ENCODE peak calls at places on chromosomes 2 and 18, in nine cellular contexts. L, H, T, G, Y, C, S, Z and D are unnamed samples.

GRCh38 chr18:38900445-38900844 is 1334.8 kb upstream of the CELF4 start:
- DNase-seq in L (no peak), H (no peak), T (no peak), G (no peak), Y (no peak), C (no peak), S (no peak), Z (no peak), D (no peak)

GRCh38 chr18:29459986-29460385 is 1283.1 kb upstream of the CDH2 start:
- DNase-seq in L (no peak), H (no peak), T (no peak), G (no peak), Y (no peak), C (no peak), S (no peak), Z (no peak), D (no peak)

GRCh38 chr2:234490239-234491074 is 6.4 kb downstream of the ARL4C start:
- DNase-seq in L (no peak), H (no peak), T (no peak), G (no peak), Y (no peak), C (no peak), S (no peak), Z (no peak), D (no peak)

GRCh38 chr2:73359915-73360697 is 25.5 kb upstream of the ALMS1 start:
- DNase-seq in L (no peak), H (no peak), T (no peak), G (no peak), Y (no peak), C (peak; percentile 23), S (peak; percentile 36), Z (no peak), D (no peak)

GRCh38 chr18:57802166-57802868 is 798 bp downstream of the ATP8B1 start:
- DNase-seq in L (no peak), H (no peak), T (no peak), G (no peak), Y (no peak), C (no peak), S (no peak), Z (no peak), D (no peak)

GRCh38 chr2:192011196-192011595 is 164.3 kb upstream of the CAVIN2 start:
- DNase-seq in L (no peak), H (no peak), T (no peak), G (no peak), Y (no peak), C (no peak), S (no peak), Z (no peak), D (no peak)

GRCh38 chr2:101699939-101700442 is 2.5 kb downstream of the MAP4K4 start:
- DNase-seq in L (no peak), H (peak; percentile 50), T (no peak), G (no peak), Y (no peak), C (peak; percentile 42), S (peak; percentile 64), Z (no peak), D (no peak)

GRCh38 chr2:196046123-196046917 is 22.3 kb downstream of the DNAH7 start:
- DNase-seq in L (no peak), H (no peak), T (no peak), G (no peak), Y (no peak), C (peak; percentile 13), S (no peak), Z (no peak), D (no peak)

GRCh38 chr18:46660955-46661749 is 4.1 kb upstream of the LOXHD1 start:
- DNase-seq in L (no peak), H (peak; percentile 4), T (no peak), G (no peak), Y (no peak), C (peak; percentile 54), S (peak; percentile 55), Z (no peak), D (no peak)

GRCh38 chr18:74310411-74310810 is 5.2 kb upstream of the C18orf63 start:
- DNase-seq in L (no peak), H (peak; percentile 55), T (no peak), G (no peak), Y (no peak), C (peak; percentile 56), S (peak; percentile 79), Z (no peak), D (no peak)

GRCh38 chr2:241817126-241817820 is 8.3 kb downstream of the NEU4 start:
- DNase-seq in L (no peak), H (no peak), T (no peak), G (no peak), Y (peak; percentile 61), C (no peak), S (no peak), Z (no peak), D (no peak)

GRCh38 chr2:189702071-189702470 is 27.6 kb downstream of the ANKAR start:
- DNase-seq in L (no peak), H (peak; percentile 21), T (no peak), G (no peak), Y (no peak), C (no peak), S (peak; percentile 3), Z (no peak), D (no peak)

DNA sequence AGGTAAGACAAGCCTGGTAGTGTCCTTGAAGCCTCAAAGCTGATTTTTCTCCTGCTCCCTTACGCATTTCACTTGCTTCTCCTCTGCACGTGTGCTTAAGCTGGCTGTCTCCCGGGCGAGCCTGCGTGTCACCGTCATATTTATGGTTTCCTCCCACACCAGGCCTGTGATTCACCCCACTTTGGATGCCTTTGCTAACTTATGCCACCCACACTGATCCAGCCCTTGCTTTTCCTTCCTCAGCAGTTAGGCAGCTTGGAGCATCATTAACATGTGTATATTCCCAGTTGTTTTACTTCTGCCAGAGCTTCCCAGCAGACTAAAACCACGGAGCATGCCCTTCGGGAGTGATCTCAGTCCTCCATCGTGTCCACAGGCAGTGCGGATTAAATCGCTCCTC is 2.2 kb downstream of the ST3GAL5 start:
- DNase-seq in L (no peak), H (no peak), T (no peak), G (no peak), Y (peak; percentile 79), C (peak; percentile 86), S (peak; percentile 99), Z (no peak), D (no peak)
- H3K4me3 ChIP-seq in L (peak overlapping the region; percentile 89), H (no peak overlapping the region), T (peak overlapping the region; percentile 65), G (peak overlapping the region; percentile 80), Y (peak overlapping the region; percentile 76), C (no peak overlapping the region), S (peak overlapping the region; percentile 85), Z (peak overlapping the region; percentile 89), D (no peak overlapping the region)

GRCh38 chr2:106147159-106147558 is 46.9 kb downstream of the UXS1 start:
- DNase-seq in L (no peak), H (peak; percentile 44), T (no peak), G (no peak), Y (no peak), C (peak; percentile 42), S (peak; percentile 70), Z (no peak), D (no peak)
- H3K4me1 ChIP-seq in L (peaks cover 16% of the 10 kb centered on the region), H (peaks cover 9% of the 10 kb centered on the region), T (peaks cover 6% of the 10 kb centered on the region), G (peaks cover 77% of the 10 kb centered on the region), Y (no peaks in the 10 kb centered on the region), C (peaks cover 15% of the 10 kb centered on the region), S (peaks cover 12% of the 10 kb centered on the region), Z (peaks cover 6% of the 10 kb centered on the region), D (no peaks in the 10 kb centered on the region)

DNA sequence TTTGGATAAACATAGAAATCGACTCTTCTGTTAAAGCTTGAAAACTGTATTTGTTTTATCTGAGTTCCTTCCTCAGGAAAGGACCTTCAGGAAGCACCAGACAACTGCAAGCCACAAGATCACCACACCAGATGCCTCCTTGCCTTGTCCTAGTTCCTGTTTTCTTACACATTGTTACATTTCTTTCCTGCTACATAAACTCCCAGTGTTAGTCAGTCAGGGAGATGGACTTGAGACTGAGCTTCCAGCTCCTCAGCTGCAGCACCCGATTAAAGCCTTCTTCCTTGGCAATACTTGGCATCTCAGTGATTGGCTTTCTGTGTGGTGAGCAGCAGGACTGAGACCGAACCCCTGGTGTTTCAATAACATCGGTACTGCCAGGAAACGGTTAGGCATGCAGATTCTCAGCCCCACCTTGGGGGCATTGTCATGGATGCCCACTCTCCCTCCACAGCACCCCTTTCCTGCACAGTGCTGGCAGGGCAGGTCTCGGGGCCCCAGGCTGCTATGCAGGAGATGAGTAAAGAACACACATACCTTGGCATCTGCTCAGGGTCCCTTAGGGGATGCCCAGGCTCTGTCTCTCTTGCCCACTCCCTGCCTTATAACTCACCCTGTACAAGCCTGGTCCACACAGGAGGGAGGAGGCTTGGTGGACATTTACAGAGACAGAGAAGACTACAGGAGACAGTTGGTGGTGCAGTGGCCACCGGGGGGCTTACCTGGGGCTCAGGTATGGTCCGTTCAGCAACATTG is 32.6 kb downstream of the ANKMY1 start:
- DNase-seq in L (no peak), H (no peak), T (no peak), G (no peak), Y (no peak), C (no peak), S (no peak), Z (no peak), D (no peak)
- H3K9me3 ChIP-seq in L (peaks cover 5% of the 10 kb centered on the region), H (peaks cover 18% of the 10 kb centered on the region), T (no peaks in the 10 kb centered on the region), G (peaks cover 14% of the 10 kb centered on the region), Y (no peaks in the 10 kb centered on the region), C (no peaks in the 10 kb centered on the region), S (no peaks in the 10 kb centered on the region), Z (no peaks in the 10 kb centered on the region), D (no peaks in the 10 kb centered on the region)

GRCh38 chr2:149224458-149224857 is 105.9 kb upstream of the LYPD6 start:
- DNase-seq in L (no peak), H (no peak), T (no peak), G (no peak), Y (no peak), C (no peak), S (no peak), Z (peak; percentile 46), D (no peak)

GRCh38 chr2:149225446-149225845 is 104.9 kb upstream of the LYPD6 start:
- DNase-seq in L (no peak), H (no peak), T (no peak), G (no peak), Y (no peak), C (no peak), S (no peak), Z (no peak), D (no peak)

GRCh38 chr2:149221002-149221401 is 109.4 kb upstream of the LYPD6 start:
- DNase-seq in L (no peak), H (no peak), T (no peak), G (no peak), Y (no peak), C (no peak), S (no peak), Z (no peak), D (no peak)

GRCh38 chr2:149221898-149222297 is 108.5 kb upstream of the LYPD6 start:
- DNase-seq in L (no peak), H (no peak), T (no peak), G (no peak), Y (no peak), C (no peak), S (no peak), Z (no peak), D (no peak)

DNA sequence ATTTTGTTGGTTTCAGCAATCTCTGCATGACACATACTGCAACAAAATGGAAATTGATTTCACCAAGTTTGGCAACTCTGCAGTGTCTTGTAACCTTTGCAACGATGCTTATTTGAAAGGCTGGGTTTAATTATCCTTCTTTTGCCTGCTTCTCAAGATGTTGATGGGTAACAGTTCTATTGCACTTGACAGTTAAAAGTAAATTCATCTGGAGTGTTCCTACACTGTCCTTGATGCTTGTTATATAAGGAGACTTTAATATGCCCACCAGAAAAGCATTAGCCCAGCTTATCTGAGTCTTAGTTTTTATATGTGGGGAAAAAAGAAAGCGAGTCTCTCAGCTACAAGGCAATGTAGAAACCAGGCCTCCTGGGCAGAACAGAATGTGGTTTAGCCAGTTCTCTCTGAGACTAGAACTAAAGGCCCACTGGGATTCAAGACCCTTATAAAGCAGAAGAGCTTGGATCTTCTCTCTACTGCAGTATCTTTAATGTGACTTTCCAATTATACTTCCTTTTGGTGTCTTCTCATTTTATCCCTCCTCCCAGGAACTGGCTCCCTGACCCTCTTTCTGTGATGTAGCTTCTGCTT is 106.8 kb upstream of the LYPD6 start:
- DNase-seq in L (no peak), H (no peak), T (no peak), G (no peak), Y (no peak), C (no peak), S (no peak), Z (no peak), D (no peak)
- H3K4me3 ChIP-seq in L (no peak overlapping the region), H (no peak overlapping the region), T (no peak overlapping the region), G (no peak overlapping the region), Y (no peak overlapping the region), C (no peak overlapping the region), S (no peak overlapping the region), Z (no peak overlapping the region), D (no peak overlapping the region)